ENCODE peak calls at places on chromosomes 4 and X, in nine cellular contexts. One of them, this sample, is unnamed.
A peak's percentile ranks its signal among the peaks of the same experiment; 100 is the strongest.

GRCh38 chrX:34918091-34918736 is 24.4 kb upstream of the FAM47B start:
- DNase-seq in A549: peak; percentile 42
- DNase-seq in ovary: no peak
- DNase-seq in SK-N-SH: no peak
- DNase-seq in K562: no peak
- DNase-seq in upper lobe of left lung: no peak
- DNase-seq in sigmoid colon: no peak
- DNase-seq in suprapubic skin: no peak
- DNase-seq in stomach: no peak
- DNase-seq in this sample: no peak

GRCh38 chr4:184902550-184902949 is 76.8 kb upstream of the ACSL1 start:
- DNase-seq in K562: no peak
- DNase-seq in sigmoid colon: no peak
- DNase-seq in SK-N-SH: no peak
- DNase-seq in upper lobe of left lung: no peak
- DNase-seq in suprapubic skin: no peak
- DNase-seq in A549: no peak
- DNase-seq in ovary: no peak
- DNase-seq in stomach: no peak
- DNase-seq in this sample: no peak

GRCh38 chr4:7861440-7861881 is 78.2 kb downstream of the AFAP1 start:
- DNase-seq in sigmoid colon: peak; percentile 27
- DNase-seq in suprapubic skin: no peak
- DNase-seq in A549: peak; percentile 77
- DNase-seq in K562: no peak
- DNase-seq in SK-N-SH: no peak
- DNase-seq in stomach: no peak
- DNase-seq in upper lobe of left lung: no peak
- DNase-seq in ovary: no peak
- DNase-seq in this sample: no peak

GRCh38 chrX:101564651-101565050 is 14.3 kb downstream of the ARMCX1 start:
- DNase-seq in K562: no peak
- DNase-seq in SK-N-SH: no peak
- DNase-seq in sigmoid colon: no peak
- DNase-seq in ovary: no peak
- DNase-seq in suprapubic skin: no peak
- DNase-seq in stomach: no peak
- DNase-seq in A549: no peak
- DNase-seq in upper lobe of left lung: no peak
- DNase-seq in this sample: no peak

GRCh38 chr4:8849266-8850073 is 22.2 kb downstream of the HMX1 start:
- DNase-seq in suprapubic skin: peak; percentile 46
- DNase-seq in A549: no peak
- DNase-seq in sigmoid colon: peak; percentile 49
- DNase-seq in upper lobe of left lung: no peak
- DNase-seq in ovary: peak; percentile 22
- DNase-seq in K562: no peak
- DNase-seq in stomach: no peak
- DNase-seq in SK-N-SH: peak; percentile 13
- DNase-seq in this sample: no peak

GRCh38 chrX:108313662-108314061 is 124.6 kb downstream of the COL4A6 start:
- DNase-seq in upper lobe of left lung: no peak
- DNase-seq in sigmoid colon: no peak
- DNase-seq in A549: peak; percentile 43
- DNase-seq in K562: no peak
- DNase-seq in suprapubic skin: no peak
- DNase-seq in ovary: no peak
- DNase-seq in SK-N-SH: no peak
- DNase-seq in stomach: no peak
- DNase-seq in this sample: no peak

GRCh38 chrX:119272882-119273806 is 37.1 kb downstream of the PGRMC1 start:
- DNase-seq in SK-N-SH: peak; percentile 27
- DNase-seq in ovary: peak; percentile 44
- DNase-seq in A549: no peak
- DNase-seq in sigmoid colon: peak; percentile 70
- DNase-seq in K562: no peak
- DNase-seq in upper lobe of left lung: peak; percentile 76
- DNase-seq in stomach: peak; percentile 28
- DNase-seq in suprapubic skin: no peak
- DNase-seq in this sample: peak; percentile 46

GRCh38 chrX:24498181-24498580 is 33.1 kb downstream of the PDK3 start:
- DNase-seq in sigmoid colon: peak; percentile 74
- DNase-seq in suprapubic skin: no peak
- DNase-seq in A549: peak; percentile 51
- DNase-seq in upper lobe of left lung: no peak
- DNase-seq in K562: no peak
- DNase-seq in ovary: no peak
- DNase-seq in stomach: no peak
- DNase-seq in SK-N-SH: no peak
- DNase-seq in this sample: peak; percentile 22

GRCh38 chr4:5632043-5632440 is 76.3 kb downstream of the EVC2 start:
- DNase-seq in K562: no peak
- DNase-seq in A549: no peak
- DNase-seq in sigmoid colon: no peak
- DNase-seq in upper lobe of left lung: no peak
- DNase-seq in ovary: no peak
- DNase-seq in suprapubic skin: no peak
- DNase-seq in SK-N-SH: no peak
- DNase-seq in stomach: no peak
- DNase-seq in this sample: no peak

GRCh38 chr4:73821325-73821724 is 15.2 kb upstream of the CXCL6 start:
- DNase-seq in K562: no peak
- DNase-seq in SK-N-SH: no peak
- DNase-seq in suprapubic skin: no peak
- DNase-seq in ovary: no peak
- DNase-seq in upper lobe of left lung: no peak
- DNase-seq in stomach: no peak
- DNase-seq in sigmoid colon: no peak
- DNase-seq in A549: no peak
- DNase-seq in this sample: no peak

GRCh38 chr4:1155314-1155713 is 17.1 kb downstream of the SPON2 start:
- DNase-seq in SK-N-SH: no peak
- DNase-seq in stomach: no peak
- DNase-seq in upper lobe of left lung: no peak
- DNase-seq in K562: no peak
- DNase-seq in suprapubic skin: no peak
- DNase-seq in sigmoid colon: no peak
- DNase-seq in A549: no peak
- DNase-seq in ovary: no peak
- DNase-seq in this sample: no peak

GRCh38 chr4:89558147-89558546 is 250.5 kb upstream of the GPRIN3 start:
- DNase-seq in K562: no peak
- DNase-seq in A549: peak; percentile 12
- DNase-seq in SK-N-SH: no peak
- DNase-seq in sigmoid colon: no peak
- DNase-seq in upper lobe of left lung: no peak
- DNase-seq in stomach: no peak
- DNase-seq in ovary: no peak
- DNase-seq in suprapubic skin: no peak
- DNase-seq in this sample: no peak

GRCh38 chr4:24032371-24032989 is 142.6 kb upstream of the PPARGC1A start:
- DNase-seq in ovary: no peak
- DNase-seq in sigmoid colon: no peak
- DNase-seq in stomach: peak; percentile 35
- DNase-seq in upper lobe of left lung: no peak
- DNase-seq in A549: peak; percentile 6
- DNase-seq in suprapubic skin: no peak
- DNase-seq in SK-N-SH: peak; percentile 4
- DNase-seq in K562: no peak
- DNase-seq in this sample: peak; percentile 8

GRCh38 chrX:3527166-3527565 is 180.7 kb upstream of the MXRA5 start:
- DNase-seq in A549: no peak
- DNase-seq in K562: no peak
- DNase-seq in upper lobe of left lung: no peak
- DNase-seq in suprapubic skin: no peak
- DNase-seq in stomach: no peak
- DNase-seq in sigmoid colon: no peak
- DNase-seq in SK-N-SH: no peak
- DNase-seq in ovary: no peak
- DNase-seq in this sample: no peak

GRCh38 chr4:176653406-176654220 is 139.1 kb downstream of the VEGFC start:
- DNase-seq in sigmoid colon: no peak
- DNase-seq in stomach: no peak
- DNase-seq in upper lobe of left lung: no peak
- DNase-seq in ovary: no peak
- DNase-seq in K562: no peak
- DNase-seq in A549: peak; percentile 20
- DNase-seq in SK-N-SH: no peak
- DNase-seq in suprapubic skin: no peak
- DNase-seq in this sample: no peak

GRCh38 chrX:143701460-143701859 is 19.1 kb downstream of the SPANXN2 start:
- DNase-seq in K562: no peak
- DNase-seq in stomach: no peak
- DNase-seq in sigmoid colon: no peak
- DNase-seq in SK-N-SH: no peak
- DNase-seq in A549: no peak
- DNase-seq in ovary: no peak
- DNase-seq in suprapubic skin: no peak
- DNase-seq in upper lobe of left lung: no peak
- DNase-seq in this sample: no peak
- H3K4me1 ChIP-seq in K562: no peaks in the 10 kb centered on the region
- H3K4me1 ChIP-seq in stomach: no peaks in the 10 kb centered on the region
- H3K4me1 ChIP-seq in sigmoid colon: no peaks in the 10 kb centered on the region
- H3K4me1 ChIP-seq in SK-N-SH: no peaks in the 10 kb centered on the region
- H3K4me1 ChIP-seq in A549: no peaks in the 10 kb centered on the region
- H3K4me1 ChIP-seq in ovary: no peaks in the 10 kb centered on the region
- H3K4me1 ChIP-seq in suprapubic skin: no peaks in the 10 kb centered on the region
- H3K4me1 ChIP-seq in upper lobe of left lung: no peaks in the 10 kb centered on the region
- H3K4me1 ChIP-seq in this sample: no peaks in the 10 kb centered on the region

GRCh38 chr4:41320786-41321185 is 64.1 kb downstream of the UCHL1 start:
- DNase-seq in suprapubic skin: no peak
- DNase-seq in K562: no peak
- DNase-seq in sigmoid colon: no peak
- DNase-seq in upper lobe of left lung: no peak
- DNase-seq in stomach: no peak
- DNase-seq in ovary: no peak
- DNase-seq in A549: no peak
- DNase-seq in SK-N-SH: no peak
- DNase-seq in this sample: no peak
- TF ChIP-seq EP300 in suprapubic skin: no peak
- TF ChIP-seq EP300 in K562: no peak
- TF ChIP-seq EP300 in sigmoid colon: no peak
- TF ChIP-seq EP300 in upper lobe of left lung: no peak
- TF ChIP-seq EP300 in stomach: no peak
- TF ChIP-seq EP300 in ovary: no peak
- TF ChIP-seq EP300 in A549: no peak
- TF ChIP-seq EP300 in SK-N-SH: no peak
- TF ChIP-seq EP300 in this sample: no peak

DNA sequence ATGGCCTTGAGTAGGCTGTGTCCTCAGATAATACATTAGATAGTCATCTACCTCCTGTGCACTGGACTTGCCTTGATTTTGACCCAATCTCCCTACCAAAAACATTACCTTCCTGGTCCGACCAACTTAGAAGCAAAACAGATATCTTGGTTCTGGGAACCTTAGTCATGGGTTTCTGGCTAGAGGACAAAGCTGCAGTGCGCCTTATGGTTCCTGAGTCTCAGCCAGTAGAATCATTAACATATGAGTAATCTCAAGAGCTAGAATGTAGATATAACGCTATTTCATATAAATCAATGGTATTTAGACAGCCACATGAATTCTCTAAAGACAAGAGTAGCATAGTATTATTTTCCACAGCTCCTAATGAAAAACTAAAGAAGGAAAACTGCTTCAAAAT is 83.1 kb downstream of the GRIA3 start:
- DNase-seq in K562: no peak
- DNase-seq in A549: no peak
- DNase-seq in suprapubic skin: no peak
- DNase-seq in sigmoid colon: no peak
- DNase-seq in upper lobe of left lung: no peak
- DNase-seq in stomach: no peak
- DNase-seq in ovary: no peak
- DNase-seq in SK-N-SH: no peak
- DNase-seq in this sample: no peak
- H3K27ac ChIP-seq in K562: no peak overlapping the region
- H3K27ac ChIP-seq in A549: no peak overlapping the region
- H3K27ac ChIP-seq in suprapubic skin: no peak overlapping the region
- H3K27ac ChIP-seq in sigmoid colon: no peak overlapping the region
- H3K27ac ChIP-seq in upper lobe of left lung: no peak overlapping the region
- H3K27ac ChIP-seq in stomach: no peak overlapping the region
- H3K27ac ChIP-seq in ovary: no peak overlapping the region
- H3K27ac ChIP-seq in SK-N-SH: no peak overlapping the region
- H3K27ac ChIP-seq in this sample: no peak overlapping the region

GRCh38 chrX:80285131-80285773 is 135.0 kb upstream of the TENT5D start:
- DNase-seq in A549: peak; percentile 53
- DNase-seq in stomach: no peak
- DNase-seq in suprapubic skin: no peak
- DNase-seq in K562: peak; percentile 6
- DNase-seq in ovary: no peak
- DNase-seq in upper lobe of left lung: no peak
- DNase-seq in sigmoid colon: no peak
- DNase-seq in SK-N-SH: peak; percentile 30
- DNase-seq in this sample: peak; percentile 13

GRCh38 chrX:80293354-80293753 is 126.9 kb upstream of the TENT5D start:
- DNase-seq in stomach: no peak
- DNase-seq in SK-N-SH: no peak
- DNase-seq in K562: peak; percentile 9
- DNase-seq in ovary: no peak
- DNase-seq in sigmoid colon: no peak
- DNase-seq in A549: no peak
- DNase-seq in suprapubic skin: no peak
- DNase-seq in upper lobe of left lung: no peak
- DNase-seq in this sample: no peak

DNA sequence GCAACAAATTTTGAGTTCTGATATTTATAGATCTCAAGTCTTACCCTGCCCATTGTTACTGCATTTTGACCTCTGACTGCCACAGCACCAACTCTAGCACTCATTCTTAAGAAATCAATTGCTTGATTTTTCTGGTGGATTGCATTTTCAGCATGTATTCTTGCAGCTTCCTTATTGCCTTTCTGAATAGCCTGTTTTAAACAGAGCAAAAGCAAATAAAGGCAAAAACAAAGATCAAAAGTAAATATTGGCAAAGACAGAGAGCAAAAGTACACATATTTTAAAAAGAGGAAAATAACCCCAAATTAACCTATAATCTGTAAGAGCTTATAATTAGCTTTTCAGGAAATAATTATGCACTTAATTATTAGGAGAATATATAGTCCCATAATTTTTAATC is 129.4 kb upstream of the TENT5D start:
- DNase-seq in A549: no peak
- DNase-seq in stomach: no peak
- DNase-seq in sigmoid colon: no peak
- DNase-seq in upper lobe of left lung: no peak
- DNase-seq in suprapubic skin: no peak
- DNase-seq in K562: no peak
- DNase-seq in SK-N-SH: no peak
- DNase-seq in ovary: no peak
- DNase-seq in this sample: no peak
- H3K4me1 ChIP-seq in A549: no peaks in the 10 kb centered on the region
- H3K4me1 ChIP-seq in stomach: no peaks in the 10 kb centered on the region
- H3K4me1 ChIP-seq in sigmoid colon: no peaks in the 10 kb centered on the region
- H3K4me1 ChIP-seq in upper lobe of left lung: no peaks in the 10 kb centered on the region
- H3K4me1 ChIP-seq in suprapubic skin: no peaks in the 10 kb centered on the region
- H3K4me1 ChIP-seq in K562: no peaks in the 10 kb centered on the region
- H3K4me1 ChIP-seq in SK-N-SH: no peaks in the 10 kb centered on the region
- H3K4me1 ChIP-seq in ovary: no peaks in the 10 kb centered on the region
- H3K4me1 ChIP-seq in this sample: no peaks in the 10 kb centered on the region

DNA sequence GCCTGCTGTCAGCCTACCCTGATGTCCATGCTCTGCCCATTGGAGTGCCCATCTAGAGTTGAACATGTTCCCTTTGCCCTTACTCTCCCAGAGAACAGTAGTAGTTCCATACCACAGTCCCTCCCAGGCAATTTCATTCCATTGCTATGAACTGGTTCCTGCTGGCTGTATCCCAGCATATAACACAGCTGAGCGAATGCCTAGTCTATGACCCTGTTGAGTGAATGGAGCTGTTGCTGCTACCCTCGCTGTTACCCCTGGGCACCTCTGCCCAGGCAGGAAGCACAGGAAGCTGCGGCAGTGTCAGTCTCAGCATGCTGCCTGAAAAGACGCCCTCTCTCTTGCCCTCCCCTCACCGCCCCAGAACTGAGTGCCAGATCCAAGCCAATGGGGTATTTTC is 73.3 kb downstream of the SOX3 start:
- DNase-seq in suprapubic skin: no peak
- DNase-seq in SK-N-SH: no peak
- DNase-seq in K562: no peak
- DNase-seq in upper lobe of left lung: no peak
- DNase-seq in sigmoid colon: no peak
- DNase-seq in stomach: no peak
- DNase-seq in ovary: no peak
- DNase-seq in A549: no peak
- DNase-seq in this sample: no peak
- TF ChIP-seq EP300 in suprapubic skin: no peak
- TF ChIP-seq EP300 in SK-N-SH: no peak
- TF ChIP-seq EP300 in K562: no peak
- TF ChIP-seq EP300 in upper lobe of left lung: no peak
- TF ChIP-seq EP300 in sigmoid colon: no peak
- TF ChIP-seq EP300 in stomach: no peak
- TF ChIP-seq EP300 in ovary: no peak
- TF ChIP-seq EP300 in A549: no peak
- TF ChIP-seq EP300 in this sample: no peak